ENCODE peak calls at places on chromosomes 16 and 17, in eight cellular contexts. S is lower lobe of right lung, M is AG09309, I is fibroblast of lung, F is astrocyte of the cerebellum, P is tibial nerve, J is spleen, N is epithelial cell of esophagus. B is an unnamed sample.

GRCh38 chr17:65627892-65628622 is 66.6 kb upstream of the AXIN2 start:
- DNase-seq in S (no peak), F (peak), M (peak), P (no peak), J (no peak), I (peak), N (peak), B (peak)

GRCh38 chr16:1965610-1966009 is 984 bp upstream of the RPS2 start:
- DNase-seq in P (no peak), I (no peak), N (no peak), S (no peak), J (no peak), M (no peak), F (no peak), B (no peak)

GRCh38 chr16:86896976-86897375 is 318.6 kb downstream of the FOXL1 start:
- DNase-seq in P (no peak), F (no peak), I (no peak), S (no peak), J (peak), M (no peak), N (no peak), B (no peak)

GRCh38 chr16:58037365-58038057 is 12.0 kb downstream of the MMP15 start:
- DNase-seq in S (no peak), M (no peak), J (no peak), F (no peak), P (no peak), N (no peak), I (no peak), B (no peak)

GRCh38 chr16:2008631-2009301 is 855 bp downstream of the ZNF598 start:
- DNase-seq in N (peak), M (no peak), S (no peak), F (no peak), P (no peak), I (peak), J (peak), B (peak)

GRCh38 chr17:17603178-17603894 is 11.8 kb upstream of the PEMT start:
- DNase-seq in I (no peak), M (no peak), S (no peak), J (no peak), P (no peak), N (no peak), F (no peak), B (no peak)

GRCh38 chr17:33218657-33219298 is 74.3 kb downstream of the ASIC2 start:
- DNase-seq in M (no peak), N (no peak), F (peak), I (peak), P (no peak), S (no peak), J (no peak), B (no peak)

GRCh38 chr16:63331111-63331510 is 1294.9 kb upstream of the CDH8 start:
- DNase-seq in M (no peak), F (no peak), J (no peak), P (no peak), I (no peak), N (no peak), S (no peak), B (no peak)

GRCh38 chr17:59800530-59800942 is 92.2 kb downstream of the TUBD1 start:
- DNase-seq in F (no peak), N (peak), I (peak), J (no peak), S (no peak), M (no peak), P (no peak), B (peak)

GRCh38 chr17:6374761-6375312 is 60.1 kb downstream of the AIPL1 start:
- DNase-seq in F (no peak), M (no peak), J (no peak), N (peak), I (no peak), S (no peak), P (no peak), B (peak)

GRCh38 chr17:419073-419735 is 66.6 kb upstream of the RPH3AL start:
- DNase-seq in J (no peak), P (no peak), S (no peak), N (no peak), I (no peak), M (no peak), F (no peak), B (no peak)

GRCh38 chr17:63082273-63082861 is 116.3 kb downstream of the TANC2 start:
- DNase-seq in M (peak), J (no peak), P (no peak), F (peak), S (no peak), I (peak), N (peak), B (peak)

GRCh38 chr17:564526-564925 is 150.1 kb downstream of the VPS53 start:
- DNase-seq in S (no peak), F (no peak), N (peak), M (no peak), J (no peak), I (no peak), P (no peak), B (no peak)

GRCh38 chr17:73109603-73110002 is 17.1 kb upstream of the SLC39A11 start:
- DNase-seq in P (no peak), S (no peak), N (no peak), F (no peak), I (no peak), M (no peak), J (no peak), B (no peak)

GRCh38 chr16:88936008-88936912 is 40.7 kb downstream of the CBFA2T3 start:
- DNase-seq in I (no peak), N (no peak), J (peak), S (peak), P (peak), F (no peak), M (no peak), B (no peak)

GRCh38 chr16:57386381-57386951 is 14.2 kb downstream of the CX3CL1 start:
- DNase-seq in J (peak), S (no peak), M (peak), F (peak), P (no peak), N (no peak), I (peak), B (peak)

GRCh38 chr16:57647136-57647875 is 18.9 kb downstream of the ADGRG1 start:
- DNase-seq in N (peak), M (no peak), S (no peak), J (no peak), P (no peak), F (no peak), I (no peak), B (no peak)

GRCh38 chr16:31453255-31454204 is 5.8 kb upstream of the ARMC5 start:
- DNase-seq in J (peak), S (peak), F (no peak), N (peak), M (no peak), P (no peak), I (peak), B (peak)

GRCh38 chr17:34154916-34155730 is 100.0 kb upstream of the CCL2 start:
- DNase-seq in F (no peak), J (no peak), P (no peak), M (no peak), S (no peak), N (no peak), I (no peak), B (no peak)

GRCh38 chr16:55021595-55022475 is 91.2 kb downstream of the IRX5 start:
- DNase-seq in S (no peak), F (peak), P (no peak), J (no peak), M (peak), I (no peak), N (peak), B (peak)

GRCh38 chr16:24771132-24771778 is 41.8 kb downstream of the TNRC6A start:
- DNase-seq in S (no peak), N (peak), P (no peak), J (no peak), M (no peak), I (peak), F (no peak), B (peak)

GRCh38 chr17:70314096-70314495 is 144.8 kb downstream of the KCNJ2 start:
- DNase-seq in N (no peak), F (peak), J (no peak), S (no peak), P (no peak), I (peak), M (peak), B (peak)

GRCh38 chr16:2614761-2615191 is 67.5 kb upstream of the KCTD5 start:
- DNase-seq in I (no peak), M (no peak), F (no peak), N (no peak), J (peak), S (peak), P (no peak), B (no peak)

GRCh38 chr17:40315678-40316570 is 6.9 kb downstream of the RARA start:
- DNase-seq in S (no peak), J (no peak), F (no peak), P (no peak), M (no peak), N (no peak), I (no peak), B (no peak)

GRCh38 chr17:42246515-42246914 is 29.7 kb downstream of the STAT5B start:
- DNase-seq in N (no peak), M (no peak), S (no peak), P (no peak), J (no peak), F (no peak), I (no peak), B (peak)

GRCh38 chr17:68053237-68054030 is 17.9 kb downstream of the KPNA2 start:
- DNase-seq in I (peak), N (peak), J (no peak), P (peak), F (peak), M (peak), S (no peak), B (peak)

GRCh38 chr17:16398270-16399267 is 16.8 kb upstream of the TRPV2 start:
- DNase-seq in M (no peak), I (no peak), F (no peak), J (peak), S (no peak), P (no peak), N (peak), B (no peak)

GRCh38 chr16:12573300-12573699 is 230.4 kb downstream of the CPPED1 start:
- DNase-seq in I (no peak), S (no peak), J (peak), M (no peak), F (no peak), P (no peak), N (no peak), B (no peak)

GRCh38 chr17:13600475-13601316 is 1.0 kb downstream of the HS3ST3A1 start:
- DNase-seq in M (no peak), I (peak), J (no peak), N (no peak), P (no peak), F (no peak), S (no peak), B (no peak)

GRCh38 chr17:49190932-49191331 is 19.4 kb downstream of the GNGT2 start:
- DNase-seq in N (no peak), I (no peak), J (no peak), M (no peak), F (no peak), S (no peak), P (no peak), B (no peak)

GRCh38 chr16:68200120-68200783 is 35.7 kb downstream of the ESRP2 start:
- DNase-seq in N (peak), M (no peak), I (peak), S (no peak), P (no peak), J (no peak), F (peak), B (peak)

GRCh38 chr17:71505200-71505599 is 615.6 kb upstream of the SOX9 start:
- DNase-seq in F (no peak), M (peak), I (no peak), P (no peak), S (no peak), N (peak), J (no peak), B (peak)

GRCh38 chr17:36463916-36464764 is 22.3 kb upstream of the ZNHIT3 start:
- DNase-seq in J (peak), S (no peak), F (peak), N (peak), M (no peak), I (peak), P (no peak), B (peak)

GRCh38 chr16:67674851-67675578 is 8.4 kb downstream of the C16orf86 start:
- DNase-seq in I (no peak), S (no peak), F (no peak), J (peak), N (no peak), M (no peak), P (no peak), B (no peak)

GRCh38 chr16:57471852-57472664 is 9.6 kb downstream of the POLR2C start:
- DNase-seq in S (no peak), J (peak), F (no peak), P (no peak), I (peak), N (no peak), M (no peak), B (no peak)

DNA sequence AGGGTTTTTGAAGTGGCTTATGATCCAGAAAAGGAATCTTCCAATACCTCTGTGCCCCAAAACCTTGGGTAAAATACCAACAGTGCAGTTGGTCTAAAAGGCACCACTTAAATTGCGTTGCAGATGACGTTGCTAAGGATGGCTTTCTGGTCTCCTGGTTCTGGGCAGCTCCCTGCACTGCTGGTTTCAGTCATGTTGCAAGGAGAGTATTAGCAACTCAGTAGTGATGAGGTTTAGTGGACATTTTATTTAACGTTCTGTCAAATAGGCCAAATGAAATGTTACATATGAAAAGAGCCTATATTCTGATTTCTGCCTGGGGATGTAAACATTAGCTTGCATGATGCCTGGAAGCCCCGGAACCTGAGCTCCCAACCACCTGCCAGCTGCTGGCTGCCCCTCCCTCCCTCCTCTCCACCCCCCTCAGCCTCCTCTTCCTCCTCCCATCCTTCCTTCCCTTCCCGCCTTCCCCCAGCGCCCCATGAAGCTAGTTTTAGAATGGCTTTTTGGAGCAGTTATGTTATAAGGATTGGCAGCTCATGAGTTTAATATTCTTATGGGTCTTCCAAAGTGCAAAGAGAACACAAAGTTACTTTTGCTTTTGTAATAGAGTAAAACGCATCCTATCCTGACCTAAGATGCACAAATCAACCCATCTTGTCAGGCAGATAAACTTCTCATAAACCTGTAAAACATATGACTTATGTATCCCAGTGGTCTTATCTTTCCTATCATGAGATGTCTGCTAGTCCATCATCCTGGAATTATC is 20.7 kb downstream of the CD7 start:
- DNase-seq in S (no peak), I (peak), F (no peak), J (no peak), M (no peak), P (no peak), N (no peak), B (peak)
- H3K4me3 ChIP-seq in S (peak), I (no peak), F (peak), J (peak), M (peak), P (no peak), N (peak), B (peak)

DNA sequence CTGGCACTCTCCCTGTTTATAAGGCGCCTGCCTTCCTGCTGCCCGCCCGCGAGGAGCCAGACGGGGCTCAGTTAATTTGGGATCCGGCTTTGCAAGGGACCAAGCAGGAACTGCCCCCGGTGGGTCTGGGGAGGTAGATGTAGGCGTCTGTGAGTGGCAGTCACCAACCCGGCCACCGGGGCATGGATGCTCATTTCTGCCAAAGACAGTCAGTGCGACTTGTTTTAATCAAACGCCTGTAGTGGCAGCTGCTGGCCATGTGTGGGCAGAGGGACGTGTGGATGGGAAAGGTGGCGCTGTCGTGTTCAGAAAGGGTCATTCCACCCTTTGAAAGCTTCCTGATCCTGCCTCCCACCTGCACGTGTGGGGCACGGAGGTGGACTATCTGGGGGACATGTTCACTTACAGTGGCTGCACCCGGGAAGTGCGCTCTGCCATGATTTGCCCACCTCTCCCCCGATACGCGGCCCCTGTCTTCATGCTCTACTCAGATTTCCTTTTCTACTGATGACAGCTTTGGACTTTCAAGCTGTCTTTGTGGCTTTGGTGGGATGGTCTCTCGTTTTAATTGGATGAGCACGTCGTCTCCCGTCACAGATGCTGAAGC is 60.3 kb upstream of the CIBAR2 start:
- DNase-seq in N (peak), S (peak), I (peak), P (no peak), F (no peak), J (no peak), M (no peak), B (no peak)
- TF ChIP-seq CTCF in N (peak), S (no peak), I (peak), P (no peak), F (peak), J (peak), M (peak), B (peak)

GRCh38 chr16:72939247-72939646 is 108.7 kb downstream of the ZFHX3 start:
- DNase-seq in S (no peak), M (no peak), J (peak), P (peak), I (peak), N (peak), F (no peak), B (peak)

GRCh38 chr16:72937916-72938315 is 110.0 kb downstream of the ZFHX3 start:
- DNase-seq in F (no peak), I (no peak), P (no peak), N (no peak), J (peak), M (no peak), S (no peak), B (no peak)

GRCh38 chr16:72937360-72937759 is 110.6 kb downstream of the ZFHX3 start:
- DNase-seq in I (no peak), S (no peak), M (no peak), N (no peak), F (no peak), P (no peak), J (peak), B (no peak)

GRCh38 chr16:72936408-72936807 is 111.5 kb downstream of the ZFHX3 start:
- DNase-seq in P (no peak), S (no peak), I (no peak), F (no peak), M (no peak), J (no peak), N (no peak), B (no peak)

GRCh38 chr16:72938426-72939164 is 109.3 kb downstream of the ZFHX3 start:
- DNase-seq in N (peak), S (peak), P (peak), J (peak), F (peak), I (peak), M (no peak), B (peak)
- H3K4me3 ChIP-seq in N (no peak), S (peak), P (no peak), J (no peak), F (no peak), I (peak), M (no peak), B (no peak)

GRCh38 chr17:78838574-78839005 is 2.0 kb downstream of the USP36 start:
- DNase-seq in S (peak), M (no peak), J (peak), P (no peak), I (no peak), F (no peak), N (peak), B (no peak)

GRCh38 chr17:78839762-78840529 is 668 bp downstream of the USP36 start:
- DNase-seq in S (peak), J (no peak), F (no peak), I (peak), M (no peak), P (no peak), N (peak), B (peak)

GRCh38 chr17:78839173-78839761 is 1.3 kb downstream of the USP36 start:
- DNase-seq in N (peak), P (no peak), F (no peak), I (no peak), S (no peak), M (no peak), J (no peak), B (peak)

GRCh38 chr17:78840530-78840779 is 159 bp downstream of the USP36 start:
- DNase-seq in J (no peak), M (no peak), S (no peak), N (no peak), I (no peak), P (no peak), F (no peak), B (no peak)

GRCh38 chr17:78840780-78841611 is at the start of gene USP36:
- DNase-seq in N (peak), P (peak), S (peak), M (peak), I (peak), J (peak), F (peak), B (peak)
- TF ChIP-seq CTCF in N (no peak), P (no peak), S (no peak), M (no peak), I (no peak), J (peak), F (no peak), B (no peak)

GRCh38 chr17:27970587-27970986 is 71.9 kb upstream of the NLK start:
- DNase-seq in P (no peak), M (no peak), J (no peak), S (no peak), I (no peak), N (no peak), F (no peak), B (no peak)
- H3K4me3 ChIP-seq in P (no peak), M (no peak), J (no peak), S (no peak), I (no peak), N (no peak), F (no peak), B (no peak)

GRCh38 chr16:46404028-46404427 is 217.2 kb downstream of the SHCBP1 start:
- DNase-seq in S (no peak), N (no peak), I (no peak), P (no peak), M (no peak), J (no peak), F (no peak), B (no peak)
- TF ChIP-seq CTCF in S (no peak), N (no peak), I (no peak), P (no peak), M (no peak), J (no peak), F (no peak), B (no peak)

DNA sequence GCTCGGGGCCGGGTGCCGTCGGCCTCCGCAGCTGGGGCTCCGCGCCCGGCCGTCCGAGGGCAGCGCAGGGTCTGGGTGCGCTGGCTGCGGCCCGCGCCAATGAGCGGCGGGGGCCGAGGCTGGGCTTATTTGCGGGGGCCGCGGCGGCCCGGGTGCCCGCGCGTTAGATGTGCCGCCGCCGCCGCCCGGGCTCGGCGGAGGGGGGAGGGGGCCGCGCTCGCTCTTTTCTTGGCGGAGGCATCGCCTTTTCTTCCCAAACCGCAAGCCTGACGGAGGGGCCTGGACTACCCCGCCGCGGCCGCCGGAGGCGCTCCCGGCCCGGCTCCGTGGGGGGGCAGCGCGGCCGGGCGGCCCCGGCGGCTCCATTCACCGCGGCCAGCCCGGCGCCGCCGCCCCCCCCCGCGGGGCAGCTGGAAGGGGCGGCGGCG is at the start of gene NOTUM:
- DNase-seq in P (no peak), S (no peak), N (no peak), F (no peak), M (no peak), J (no peak), I (peak), B (peak)
- H3K4me3 ChIP-seq in P (peak), S (peak), N (no peak), F (peak), M (no peak), J (peak), I (no peak), B (no peak)

GRCh38 chr16:76265434-76266045 is 11.7 kb upstream of the CNTNAP4 start:
- DNase-seq in S (no peak), F (peak), N (peak), M (no peak), I (peak), J (no peak), P (no peak), B (peak)
- TF ChIP-seq CTCF in S (peak), F (peak), N (peak), M (no peak), I (no peak), J (peak), P (peak), B (peak)

B was measured in choroid plexus epithelial cell.